ENCODE peak calls at places on chromosomes 12 and 14, in seven cellular contexts. N is ascending aorta, F is bronchial epithelial cell, I is thoracic aorta, X is uterus, B is A549, G is GM20000. Z is an unnamed sample.

GRCh38 chr12:4134833-4135597 is 138.5 kb upstream of the CCND2 start:
- DNase-seq in N (peak), F (no peak), I (no peak), X (no peak), B (no peak), G (no peak), Z (no peak)

GRCh38 chr14:25042362-25043299 is 7.3 kb downstream of the STXBP6 start:
- DNase-seq in N (no peak), F (no peak), I (no peak), X (no peak), B (peak), G (no peak), Z (no peak)

GRCh38 chr14:73460691-73461127 is 2.4 kb upstream of the NUMB start:
- DNase-seq in N (no peak), F (peak), I (no peak), X (no peak), B (no peak), G (no peak), Z (no peak)

GRCh38 chr12:92140919-92141536 is 4.6 kb downstream of the BTG1 start:
- DNase-seq in N (no peak), F (no peak), I (no peak), X (no peak), B (no peak), G (no peak), Z (no peak)

GRCh38 chr12:85036241-85036707 is at the start of the genes LRRIQ1 and TSPAN19:
- DNase-seq in N (peak), F (peak), I (no peak), X (peak), B (peak), G (peak), Z (peak)

GRCh38 chr14:79369359-79370332 is 841.7 kb downstream of the DIO2 start:
- DNase-seq in N (no peak), F (peak), I (no peak), X (peak), B (peak), G (no peak), Z (no peak)

GRCh38 chr12:5430639-5431603 is 987 bp upstream of the NTF3 start:
- DNase-seq in N (no peak), F (no peak), I (no peak), X (no peak), B (no peak), G (no peak), Z (no peak)

GRCh38 chr14:23146423-23146910 is 27.4 kb upstream of the CEBPE start:
- DNase-seq in N (no peak), F (no peak), I (no peak), X (no peak), B (no peak), G (no peak), Z (no peak)

GRCh38 chr12:21221778-21222177 is 90.8 kb downstream of the SLCO1B1 start:
- DNase-seq in N (no peak), F (no peak), I (no peak), X (no peak), B (no peak), G (no peak), Z (no peak)

GRCh38 chr12:108565976-108566375 is 3.6 kb downstream of the ISCU start:
- DNase-seq in N (peak), F (peak), I (no peak), X (peak), B (peak), G (no peak), Z (no peak)

GRCh38 chr14:20797159-20797558 is 5.5 kb downstream of the RNASE1 start:
- DNase-seq in N (no peak), F (peak), I (no peak), X (no peak), B (no peak), G (no peak), Z (no peak)

GRCh38 chr12:84408936-84409335 is 503.7 kb downstream of the SLC6A15 start:
- DNase-seq in N (no peak), F (no peak), I (no peak), X (no peak), B (no peak), G (no peak), Z (no peak)

GRCh38 chr12:27178251-27178650 is 65.8 kb upstream of the STK38L start:
- DNase-seq in N (no peak), F (no peak), I (no peak), X (no peak), B (no peak), G (no peak), Z (no peak)

GRCh38 chr12:16389594-16389993 is 42.1 kb downstream of the MGST1 start:
- DNase-seq in N (no peak), F (peak), I (no peak), X (no peak), B (no peak), G (no peak), Z (no peak)

GRCh38 chr14:62015945-62016344 is 253.7 kb downstream of the SNAPC1 start:
- DNase-seq in N (no peak), F (peak), I (no peak), X (no peak), B (no peak), G (no peak), Z (no peak)

GRCh38 chr12:105968025-105968424 is 170.7 kb downstream of the NUAK1 start:
- DNase-seq in N (no peak), F (no peak), I (no peak), X (no peak), B (no peak), G (no peak), Z (no peak)

GRCh38 chr12:109827566-109828550 is 5.3 kb downstream of the TRPV4 start:
- DNase-seq in N (peak), F (no peak), I (peak), X (no peak), B (no peak), G (no peak), Z (no peak)

GRCh38 chr12:57404966-57405640 is 25.7 kb downstream of the R3HDM2 start:
- DNase-seq in N (no peak), F (no peak), I (no peak), X (no peak), B (no peak), G (no peak), Z (no peak)

GRCh38 chr14:31895206-31895605 is 181.9 kb upstream of the ARHGAP5 start:
- DNase-seq in N (no peak), F (peak), I (no peak), X (no peak), B (no peak), G (no peak), Z (no peak)

GRCh38 chr14:31902002-31902401 is 175.1 kb upstream of the ARHGAP5 start:
- DNase-seq in N (no peak), F (peak), I (no peak), X (no peak), B (no peak), G (no peak), Z (no peak)

GRCh38 chr14:31894351-31894750 is 182.8 kb upstream of the ARHGAP5 start:
- DNase-seq in N (no peak), F (peak), I (no peak), X (no peak), B (no peak), G (no peak), Z (no peak)

GRCh38 chr14:31898835-31899528 is 178.1 kb upstream of the ARHGAP5 start:
- DNase-seq in N (no peak), F (peak), I (no peak), X (no peak), B (no peak), G (no peak), Z (no peak)

DNA sequence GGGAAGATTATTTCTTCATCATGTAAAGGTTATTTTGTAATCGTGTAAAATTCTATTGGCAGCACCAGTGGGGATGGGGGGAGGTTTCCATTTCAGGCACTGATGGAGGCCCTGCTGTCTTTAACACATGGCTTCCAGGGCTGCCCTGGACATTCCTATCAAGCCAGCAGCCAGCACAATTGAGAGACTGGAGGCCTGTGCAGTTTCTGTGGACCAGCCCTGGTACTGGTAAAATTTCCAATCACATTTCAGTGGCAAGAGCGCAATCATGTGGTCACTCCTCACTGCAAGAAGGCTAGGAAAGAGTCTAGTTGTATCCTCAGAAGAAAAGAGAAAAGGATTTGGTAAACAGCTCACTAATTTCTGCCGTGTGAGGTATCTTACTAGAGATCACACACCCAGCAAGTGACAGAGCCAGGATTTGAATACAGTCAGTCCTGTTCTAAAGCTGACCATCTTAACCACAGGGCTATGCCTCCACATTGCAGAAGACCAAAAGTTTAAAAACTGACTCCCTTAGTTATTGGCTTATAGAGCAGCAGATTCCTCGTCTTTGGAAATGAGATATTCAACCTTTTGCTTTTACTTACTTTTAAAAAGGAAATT is 179.4 kb upstream of the ARHGAP5 start:
- DNase-seq in N (no peak), F (no peak), I (no peak), X (no peak), B (no peak), G (no peak), Z (no peak)
- TF ChIP-seq CTCF in N (no peak), F (no peak), I (no peak), X (no peak), B (no peak), G (no peak), Z (no peak)

GRCh38 chr12:71754461-71755145 is at the start of gene RAB21:
- DNase-seq in N (peak), F (peak), I (peak), X (peak), B (peak), G (peak), Z (peak)
- TF ChIP-seq CTCF in N (peak), F (peak), I (peak), X (peak), B (no peak), G (no peak), Z (peak)

GRCh38 chr14:104725772-104726548 is 1.9 kb downstream of the ADSS1 start:
- DNase-seq in N (no peak), F (no peak), I (no peak), X (no peak), B (no peak), G (no peak), Z (no peak)

GRCh38 chr14:104728631-104729030 is 4.6 kb downstream of the ADSS1 start:
- DNase-seq in N (no peak), F (no peak), I (no peak), X (no peak), B (no peak), G (no peak), Z (no peak)

GRCh38 chr14:104724981-104725771 is 1.1 kb downstream of the ADSS1 start:
- DNase-seq in N (peak), F (no peak), I (no peak), X (peak), B (peak), G (no peak), Z (no peak)

GRCh38 chr14:104724407-104724980 is 465 bp downstream of the ADSS1 start:
- DNase-seq in N (peak), F (no peak), I (peak), X (peak), B (peak), G (no peak), Z (no peak)

GRCh38 chr14:104726600-104727451 is 2.8 kb downstream of the ADSS1 start:
- DNase-seq in N (no peak), F (no peak), I (no peak), X (no peak), B (peak), G (no peak), Z (no peak)
- TF ChIP-seq CTCF in N (no peak), F (peak), I (no peak), X (no peak), B (no peak), G (no peak), Z (no peak)

GRCh38 chr12:78096909-78097597 is 266.4 kb downstream of the NAV3 start:
- DNase-seq in N (no peak), F (no peak), I (no peak), X (no peak), B (no peak), G (no peak), Z (no peak)
- TF ChIP-seq CTCF in N (no peak), F (no peak), I (no peak), X (no peak), B (no peak), G (no peak), Z (no peak)

DNA sequence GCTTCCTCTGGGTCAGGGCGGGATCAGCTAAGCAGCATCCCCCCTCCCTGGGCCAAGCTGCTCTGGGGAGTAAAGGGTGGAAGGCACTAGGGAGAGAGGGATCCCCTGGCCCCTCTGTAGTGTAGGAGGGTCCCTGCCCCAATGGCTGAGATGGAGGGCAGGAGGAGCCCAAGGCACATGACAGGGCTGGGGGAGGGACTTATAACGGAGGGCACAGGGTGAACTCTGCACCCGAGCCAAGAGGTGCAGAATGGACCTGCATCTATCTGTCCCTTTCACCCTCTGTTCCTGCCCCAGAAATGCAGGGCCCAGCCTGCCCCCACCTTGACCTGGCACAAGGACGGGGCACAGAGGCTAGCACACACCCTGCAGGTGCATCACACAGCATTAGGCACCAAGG is 3.8 kb upstream of the ITGB7 start:
- DNase-seq in N (no peak), F (no peak), I (no peak), X (peak), B (no peak), G (no peak), Z (no peak)
- TF ChIP-seq CTCF in N (no peak), F (no peak), I (no peak), X (no peak), B (no peak), G (no peak), Z (no peak)

DNA sequence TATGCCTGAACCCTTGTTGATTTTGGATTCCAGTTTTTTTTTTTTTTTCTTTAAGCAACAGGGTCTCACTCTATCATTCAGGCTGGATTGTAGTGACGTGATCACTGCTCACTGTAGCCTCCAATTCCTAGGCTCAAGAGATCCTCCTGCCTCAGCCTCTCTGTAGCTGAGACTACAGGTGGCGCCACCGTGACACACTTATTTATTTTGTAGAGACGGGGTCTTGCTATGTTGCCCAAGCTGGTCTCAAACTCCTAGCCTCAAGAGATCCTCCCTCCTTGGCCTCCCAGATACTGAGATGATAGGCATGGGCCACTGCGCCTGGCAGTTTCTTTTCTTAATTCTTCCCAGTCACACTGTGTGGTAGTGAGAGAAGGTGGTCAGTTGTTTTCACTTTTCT is 25.2 kb downstream of the ACADS start:
- DNase-seq in N (no peak), F (no peak), I (no peak), X (no peak), B (no peak), G (no peak), Z (no peak)
- TF ChIP-seq CTCF in N (no peak), F (no peak), I (no peak), X (no peak), B (peak), G (no peak), Z (no peak)

GRCh38 chr12:104583311-104583710 is 126.6 kb downstream of the CHST11 start:
- DNase-seq in N (no peak), F (no peak), I (no peak), X (no peak), B (no peak), G (peak), Z (peak)
- TF ChIP-seq CTCF in N (no peak), F (no peak), I (no peak), X (no peak), B (no peak), G (no peak), Z (no peak)

Z was measured in GM10248.